ENCODE peak calls at places on chromosomes 5 and 9, in five cellular contexts. One of them, this sample, is unnamed.

GRCh38 chr9:112755059-112755458 is 4.5 kb downstream of the SNX30 start:
- DNase-seq in right lobe of liver: no peak
- DNase-seq in left ventricle myocardium inferior: no peak
- DNase-seq in heart left ventricle: no peak
- DNase-seq in hepatocyte: no peak
- DNase-seq in this sample: no peak

GRCh38 chr9:130740218-130741023 is 46.8 kb downstream of the EXOSC2 start:
- DNase-seq in right lobe of liver: no peak
- DNase-seq in left ventricle myocardium inferior: no peak
- DNase-seq in heart left ventricle: no peak
- DNase-seq in hepatocyte: no peak
- DNase-seq in this sample: no peak

GRCh38 chr9:37920471-37921167 is 16.7 kb upstream of the SLC25A51 start:
- DNase-seq in right lobe of liver: no peak
- DNase-seq in left ventricle myocardium inferior: no peak
- DNase-seq in heart left ventricle: no peak
- DNase-seq in hepatocyte: peak; percentile 35
- DNase-seq in this sample: no peak

GRCh38 chr5:102668220-102668930 is 86.7 kb upstream of the PAM start:
- DNase-seq in right lobe of liver: no peak
- DNase-seq in left ventricle myocardium inferior: no peak
- DNase-seq in heart left ventricle: no peak
- DNase-seq in hepatocyte: no peak
- DNase-seq in this sample: no peak

GRCh38 chr9:8095531-8096223 is 296.1 kb upstream of the DMAC1 start:
- DNase-seq in right lobe of liver: no peak
- DNase-seq in left ventricle myocardium inferior: no peak
- DNase-seq in heart left ventricle: no peak
- DNase-seq in hepatocyte: no peak
- DNase-seq in this sample: no peak

GRCh38 chr5:153584561-153585359 is 94.3 kb downstream of the GRIA1 start:
- DNase-seq in right lobe of liver: no peak
- DNase-seq in left ventricle myocardium inferior: no peak
- DNase-seq in heart left ventricle: no peak
- DNase-seq in hepatocyte: no peak
- DNase-seq in this sample: no peak

GRCh38 chr9:76996700-76997099 is 22.8 kb upstream of the FOXB2 start:
- DNase-seq in right lobe of liver: no peak
- DNase-seq in left ventricle myocardium inferior: peak; percentile 54
- DNase-seq in heart left ventricle: no peak
- DNase-seq in hepatocyte: peak; percentile 72
- DNase-seq in this sample: no peak

GRCh38 chr9:35333551-35333950 is 156.4 kb upstream of the RUSC2 start:
- DNase-seq in right lobe of liver: no peak
- DNase-seq in left ventricle myocardium inferior: no peak
- DNase-seq in heart left ventricle: no peak
- DNase-seq in hepatocyte: no peak
- DNase-seq in this sample: no peak

GRCh38 chr5:45335978-45336377 is 360.2 kb downstream of the HCN1 start:
- DNase-seq in right lobe of liver: no peak
- DNase-seq in left ventricle myocardium inferior: no peak
- DNase-seq in heart left ventricle: no peak
- DNase-seq in hepatocyte: no peak
- DNase-seq in this sample: no peak

GRCh38 chr5:59615272-59615671 is 278.3 kb downstream of the PDE4D start:
- DNase-seq in right lobe of liver: no peak
- DNase-seq in left ventricle myocardium inferior: no peak
- DNase-seq in heart left ventricle: no peak
- DNase-seq in hepatocyte: no peak
- DNase-seq in this sample: no peak

GRCh38 chr9:2872307-2872940 is 28.5 kb upstream of the PUM3 start:
- DNase-seq in right lobe of liver: no peak
- DNase-seq in left ventricle myocardium inferior: no peak
- DNase-seq in heart left ventricle: no peak
- DNase-seq in hepatocyte: peak; percentile 50
- DNase-seq in this sample: no peak

GRCh38 chr9:13990994-13991393 is 322.9 kb downstream of the NFIB start:
- DNase-seq in right lobe of liver: no peak
- DNase-seq in left ventricle myocardium inferior: no peak
- DNase-seq in heart left ventricle: no peak
- DNase-seq in hepatocyte: no peak
- DNase-seq in this sample: no peak

GRCh38 chr9:20504930-20505329 is 117.4 kb downstream of the MLLT3 start:
- DNase-seq in right lobe of liver: no peak
- DNase-seq in left ventricle myocardium inferior: no peak
- DNase-seq in heart left ventricle: no peak
- DNase-seq in hepatocyte: no peak
- DNase-seq in this sample: no peak

GRCh38 chr9:127182901-127183746 is 60.7 kb upstream of the ANGPTL2 start:
- DNase-seq in right lobe of liver: peak; percentile 25
- DNase-seq in left ventricle myocardium inferior: no peak
- DNase-seq in heart left ventricle: no peak
- DNase-seq in hepatocyte: no peak
- DNase-seq in this sample: no peak

GRCh38 chr5:176447538-176447981 is 625 bp upstream of the FAF2 start:
- DNase-seq in right lobe of liver: peak; percentile 80
- DNase-seq in left ventricle myocardium inferior: no peak
- DNase-seq in heart left ventricle: no peak
- DNase-seq in hepatocyte: no peak
- DNase-seq in this sample: no peak

GRCh38 chr5:31194458-31194808 is 947 bp downstream of the CDH6 start:
- DNase-seq in right lobe of liver: no peak
- DNase-seq in left ventricle myocardium inferior: no peak
- DNase-seq in heart left ventricle: no peak
- DNase-seq in hepatocyte: no peak
- DNase-seq in this sample: no peak

GRCh38 chr5:150517272-150518152 is 9.6 kb downstream of the NDST1 start:
- DNase-seq in right lobe of liver: peak; percentile 98
- DNase-seq in left ventricle myocardium inferior: peak; percentile 59
- DNase-seq in heart left ventricle: peak; percentile 64
- DNase-seq in hepatocyte: peak; percentile 57
- DNase-seq in this sample: peak; percentile 86

GRCh38 chr9:126986506-126986951 is 71.9 kb downstream of the RALGPS1 start:
- DNase-seq in right lobe of liver: no peak
- DNase-seq in left ventricle myocardium inferior: no peak
- DNase-seq in heart left ventricle: no peak
- DNase-seq in hepatocyte: peak; percentile 24
- DNase-seq in this sample: no peak

GRCh38 chr5:111853748-111854147 is 96.8 kb upstream of the NREP start:
- DNase-seq in right lobe of liver: no peak
- DNase-seq in left ventricle myocardium inferior: no peak
- DNase-seq in heart left ventricle: peak; percentile 18
- DNase-seq in hepatocyte: peak; percentile 10
- DNase-seq in this sample: no peak

GRCh38 chr9:106785200-106785599 is 77.8 kb upstream of the ZNF462 start:
- DNase-seq in right lobe of liver: no peak
- DNase-seq in left ventricle myocardium inferior: no peak
- DNase-seq in heart left ventricle: no peak
- DNase-seq in hepatocyte: no peak
- DNase-seq in this sample: no peak

GRCh38 chr9:106784076-106784475 is 78.9 kb upstream of the ZNF462 start:
- DNase-seq in right lobe of liver: no peak
- DNase-seq in left ventricle myocardium inferior: no peak
- DNase-seq in heart left ventricle: no peak
- DNase-seq in hepatocyte: no peak
- DNase-seq in this sample: no peak

DNA sequence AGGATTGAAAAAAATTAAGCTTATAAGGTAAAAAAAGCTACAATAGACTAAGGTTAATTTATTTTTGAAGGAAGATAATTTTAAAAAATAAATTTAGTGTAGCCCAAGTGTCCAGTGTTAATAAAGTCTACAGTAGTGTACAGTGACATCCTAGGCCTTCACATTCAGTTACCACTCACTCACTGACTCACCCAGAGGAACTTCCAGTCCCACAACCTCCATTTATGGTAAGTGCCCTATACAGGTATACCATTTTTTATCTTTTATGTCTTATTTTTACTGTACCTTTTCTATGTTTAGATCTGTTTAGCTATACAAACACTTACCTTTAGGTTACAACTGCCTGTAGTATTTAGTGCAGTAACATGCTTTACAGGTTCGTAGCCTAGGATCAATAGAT is 79.8 kb upstream of the ZNF462 start:
- DNase-seq in right lobe of liver: no peak
- DNase-seq in left ventricle myocardium inferior: no peak
- DNase-seq in heart left ventricle: no peak
- DNase-seq in hepatocyte: no peak
- DNase-seq in this sample: no peak
- H3K9me3 ChIP-seq in right lobe of liver: no peaks in the 10 kb centered on the region
- H3K9me3 ChIP-seq in left ventricle myocardium inferior: no peaks in the 10 kb centered on the region
- H3K9me3 ChIP-seq in heart left ventricle: no peaks in the 10 kb centered on the region
- H3K9me3 ChIP-seq in hepatocyte: no peaks in the 10 kb centered on the region
- H3K9me3 ChIP-seq in this sample: no peaks in the 10 kb centered on the region

DNA sequence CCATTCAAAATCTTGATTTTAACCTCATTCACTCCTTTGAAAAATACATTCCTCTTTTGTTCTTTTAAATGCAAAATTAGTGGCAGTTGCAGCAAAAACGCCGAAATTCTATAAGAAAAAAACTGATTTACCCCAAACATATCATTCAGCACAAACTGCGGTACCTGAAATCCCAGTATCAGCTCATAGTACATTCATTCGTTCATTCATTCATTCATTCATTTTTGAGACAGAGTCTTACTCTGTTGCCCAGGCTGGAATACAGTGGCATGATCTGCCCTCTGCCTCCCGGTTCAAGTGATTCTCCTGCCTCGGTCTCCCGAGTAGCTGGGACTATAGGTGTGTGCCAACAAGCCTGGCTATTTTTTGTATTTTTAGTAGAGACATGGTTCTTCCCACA is 20.4 kb downstream of the FBLL1 start:
- DNase-seq in right lobe of liver: no peak
- DNase-seq in left ventricle myocardium inferior: no peak
- DNase-seq in heart left ventricle: no peak
- DNase-seq in hepatocyte: no peak
- DNase-seq in this sample: no peak
- H3K36me3 ChIP-seq in right lobe of liver: peaks cover 1% of the 10 kb centered on the region
- H3K36me3 ChIP-seq in left ventricle myocardium inferior: peaks cover 16% of the 10 kb centered on the region
- H3K36me3 ChIP-seq in heart left ventricle: peaks cover 11% of the 10 kb centered on the region
- H3K36me3 ChIP-seq in hepatocyte: peaks cover 6% of the 10 kb centered on the region
- H3K36me3 ChIP-seq in this sample: peaks cover 35% of the 10 kb centered on the region

GRCh38 chr9:101403886-101404285 is 5.2 kb downstream of the ZNF189 start:
- DNase-seq in right lobe of liver: no peak
- DNase-seq in left ventricle myocardium inferior: no peak
- DNase-seq in heart left ventricle: no peak
- DNase-seq in hepatocyte: no peak
- DNase-seq in this sample: no peak
- H3K9me3 ChIP-seq in right lobe of liver: peaks cover 1% of the 10 kb centered on the region
- H3K9me3 ChIP-seq in left ventricle myocardium inferior: peaks cover 75% of the 10 kb centered on the region
- H3K9me3 ChIP-seq in heart left ventricle: peaks cover 59% of the 10 kb centered on the region
- H3K9me3 ChIP-seq in hepatocyte: peaks cover 74% of the 10 kb centered on the region
- H3K9me3 ChIP-seq in this sample: peaks cover 59% of the 10 kb centered on the region

GRCh38 chr5:3323144-3323543 is 272.5 kb upstream of the IRX1 start:
- DNase-seq in right lobe of liver: no peak
- DNase-seq in left ventricle myocardium inferior: no peak
- DNase-seq in heart left ventricle: no peak
- DNase-seq in hepatocyte: no peak
- DNase-seq in this sample: no peak

GRCh38 chr5:3324421-3325101 is 271.1 kb upstream of the IRX1 start:
- DNase-seq in right lobe of liver: no peak
- DNase-seq in left ventricle myocardium inferior: no peak
- DNase-seq in heart left ventricle: no peak
- DNase-seq in hepatocyte: no peak
- DNase-seq in this sample: no peak

GRCh38 chr5:3325811-3326568 is 269.6 kb upstream of the IRX1 start:
- DNase-seq in right lobe of liver: no peak
- DNase-seq in left ventricle myocardium inferior: no peak
- DNase-seq in heart left ventricle: no peak
- DNase-seq in hepatocyte: no peak
- DNase-seq in this sample: no peak

GRCh38 chr5:3326569-3327232 is 268.9 kb upstream of the IRX1 start:
- DNase-seq in right lobe of liver: no peak
- DNase-seq in left ventricle myocardium inferior: no peak
- DNase-seq in heart left ventricle: no peak
- DNase-seq in hepatocyte: no peak
- DNase-seq in this sample: no peak

DNA sequence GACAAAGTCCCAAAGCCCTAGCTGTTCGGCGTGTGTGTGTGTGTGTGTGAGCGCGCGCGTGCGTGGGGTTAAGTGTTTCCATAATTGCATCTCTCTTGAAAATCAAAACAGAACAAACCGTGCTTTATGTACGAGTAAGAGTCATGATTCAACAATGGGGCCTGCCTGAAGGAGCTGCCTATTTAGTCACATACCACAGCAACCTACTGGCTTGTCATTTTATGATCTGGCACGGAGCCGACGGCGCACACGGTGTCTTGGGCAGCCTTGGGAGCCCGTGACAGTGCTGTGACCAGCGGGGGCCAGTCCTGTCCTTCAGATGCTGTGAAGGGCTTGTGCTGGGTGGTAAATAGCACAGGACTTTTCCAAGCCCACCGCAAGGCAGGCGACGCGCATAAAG is 270.4 kb upstream of the IRX1 start:
- DNase-seq in right lobe of liver: no peak
- DNase-seq in left ventricle myocardium inferior: no peak
- DNase-seq in heart left ventricle: no peak
- DNase-seq in hepatocyte: peak; percentile 28
- DNase-seq in this sample: no peak
- H3K36me3 ChIP-seq in right lobe of liver: no peaks in the 10 kb centered on the region
- H3K36me3 ChIP-seq in left ventricle myocardium inferior: no peaks in the 10 kb centered on the region
- H3K36me3 ChIP-seq in heart left ventricle: no peaks in the 10 kb centered on the region
- H3K36me3 ChIP-seq in hepatocyte: no peaks in the 10 kb centered on the region
- H3K36me3 ChIP-seq in this sample: no peaks in the 10 kb centered on the region